ENCODE peak calls at places on chromosomes 5 and 9, in five cellular contexts. O is iPS-NIHi11; R is kidney tubule cell; X is HT1080; F is activated T-helper 9 cell treated with anti-CD3 and anti-CD28 coated beads, Interleukin-2, amount 50 U/mL, for 16 hours. T is an unnamed sample.

GRCh38 chr9:27549196-27549737 is 19.7 kb upstream of the MOB3B start:
- DNase-seq in R (no peak), F (no peak), O (no peak), X (no peak), T (no peak)

GRCh38 chr5:172846249-172846648 is 12.2 kb downstream of the ERGIC1 start:
- DNase-seq in F (no peak), O (no peak), R (peak; percentile 46), X (no peak), T (no peak)

GRCh38 chr9:109020113-109020512 is 6.8 kb upstream of the CTNNAL1 start:
- DNase-seq in F (no peak), O (no peak), X (no peak), R (no peak), T (no peak)

GRCh38 chr5:173855162-173855994 is 32.8 kb upstream of the CPEB4 start:
- DNase-seq in X (no peak), F (no peak), R (no peak), O (no peak), T (no peak)

GRCh38 chr9:113347479-113347878 is 1.9 kb upstream of the BSPRY start:
- DNase-seq in R (no peak), O (no peak), X (no peak), F (no peak), T (no peak)

GRCh38 chr9:124180557-124180956 is 77.2 kb upstream of the NEK6 start:
- DNase-seq in F (no peak), X (peak; percentile 10), O (no peak), R (no peak), T (no peak)

GRCh38 chr9:23537192-23538059 is 288.6 kb downstream of the ELAVL2 start:
- DNase-seq in R (no peak), F (no peak), X (no peak), O (peak; percentile 31), T (no peak)

GRCh38 chr5:132369471-132370240 is at the start of gene SLC22A5:
- DNase-seq in F (peak; percentile 61), O (peak; percentile 92), R (peak; percentile 85), X (no peak), T (peak; percentile 67)

GRCh38 chr5:103224118-103224893 is 34.3 kb upstream of the MACIR start:
- DNase-seq in X (peak; percentile 73), F (no peak), R (peak; percentile 78), O (peak; percentile 63), T (no peak)

GRCh38 chr5:95035891-95036675 is 248.8 kb downstream of the MCTP1 start:
- DNase-seq in X (peak; percentile 29), O (no peak), R (no peak), F (no peak), T (no peak)

GRCh38 chr9:112382066-112382465 is 2.2 kb downstream of the HSDL2 start:
- DNase-seq in O (no peak), X (no peak), F (no peak), R (no peak), T (no peak)

GRCh38 chr5:93990504-93991085 is 249.2 kb upstream of the POU5F2 start:
- DNase-seq in X (no peak), F (no peak), R (no peak), O (no peak), T (no peak)

GRCh38 chr5:149544199-149544472 is 7.1 kb downstream of the CSNK1A1 start:
- DNase-seq in F (no peak), O (no peak), R (no peak), X (no peak), T (no peak)

GRCh38 chr9:137271696-137272076 is 5.8 kb upstream of the TOR4A start:
- DNase-seq in F (no peak), X (no peak), R (no peak), O (no peak), T (no peak)

GRCh38 chr5:111742166-111742565 is 14.8 kb downstream of the NREP start:
- DNase-seq in O (no peak), R (no peak), F (no peak), X (no peak), T (no peak)

GRCh38 chr5:148681157-148682131 is 27.1 kb upstream of the HTR4 start:
- DNase-seq in O (no peak), X (no peak), R (no peak), F (no peak), T (no peak)

GRCh38 chr9:131474711-131475110 is 28.0 kb upstream of the POMT1 start:
- DNase-seq in F (no peak), R (no peak), X (no peak), O (no peak), T (no peak)

GRCh38 chr5:52818360-52818759 is 30.6 kb downstream of the ITGA1 start:
- DNase-seq in F (no peak), X (no peak), O (no peak), R (no peak), T (no peak)

GRCh38 chr5:130333089-130333488 is 428.8 kb downstream of the CHSY3 start:
- DNase-seq in X (peak; percentile 77), F (no peak), R (peak; percentile 77), O (no peak), T (no peak)

GRCh38 chr9:34059231-34059720 is 10.6 kb upstream of the UBAP2 start:
- DNase-seq in F (no peak), O (no peak), X (no peak), R (no peak), T (no peak)

GRCh38 chr5:61228691-61229280 is 66.5 kb upstream of the SMIM15 start:
- DNase-seq in O (peak; percentile 48), F (no peak), R (peak; percentile 81), X (peak; percentile 87), T (no peak)

GRCh38 chr5:56478062-56478461 is 244.9 kb upstream of the ANKRD55 start:
- DNase-seq in O (no peak), F (no peak), X (no peak), R (no peak), T (no peak)

GRCh38 chr9:101476576-101477208 is 41.1 kb upstream of the ALDOB start:
- DNase-seq in F (no peak), R (no peak), X (no peak), O (no peak), T (no peak)

GRCh38 chr9:108297025-108297424 is 558.8 kb downstream of the ACTL7B start:
- DNase-seq in R (no peak), F (no peak), O (no peak), X (no peak), T (no peak)

GRCh38 chr9:123544007-123544827 is 188.2 kb downstream of the CRB2 start:
- DNase-seq in O (peak; percentile 36), X (peak; percentile 24), R (peak; percentile 48), F (no peak), T (no peak)

GRCh38 chr9:82539126-82539525 is 523.8 kb downstream of the RASEF start:
- DNase-seq in O (no peak), F (no peak), R (no peak), X (no peak), T (no peak)

GRCh38 chr9:107819772-107820171 is 330.2 kb upstream of the KLF4 start:
- DNase-seq in R (no peak), X (no peak), O (peak; percentile 37), F (no peak), T (no peak)

GRCh38 chr5:126875303-126875785 is 98.4 kb downstream of the LMNB1 start:
- DNase-seq in O (no peak), F (no peak), X (no peak), R (no peak), T (no peak)

T was measured in stimulated activated effector memory CD8-positive, alpha-beta T cell treated with anti-CD3 and anti-CD28 coated beads, Interleukin-12 subunit alpha, Interleukin-12 subunit beta, amount 100 ng/mL, for 72 hours.